ENCODE peak calls at places on chromosomes 4 and X, in four cellular contexts. One of them, this sample, is unnamed.

GRCh38 chrX:118062817-118063615 is 53.6 kb downstream of the KLHL13 start:
- DNase-seq in tibial nerve: no peak
- DNase-seq in Caco-2: no peak
- DNase-seq in right atrium auricular region: no peak
- DNase-seq in this sample: no peak

GRCh38 chrX:6026980-6027379 is 201.7 kb downstream of the NLGN4X start:
- DNase-seq in tibial nerve: no peak
- DNase-seq in Caco-2: no peak
- DNase-seq in right atrium auricular region: no peak
- DNase-seq in this sample: no peak

GRCh38 chrX:153768311-153769157 is 4.5 kb downstream of the PLXNB3 start:
- DNase-seq in tibial nerve: no peak
- DNase-seq in Caco-2: peak; percentile 15
- DNase-seq in right atrium auricular region: no peak
- DNase-seq in this sample: no peak

GRCh38 chr4:96052827-96053226 is 212.9 kb downstream of the PDHA2 start:
- DNase-seq in tibial nerve: no peak
- DNase-seq in Caco-2: no peak
- DNase-seq in right atrium auricular region: no peak
- DNase-seq in this sample: peak; percentile 6

GRCh38 chr4:6608758-6609414 is 31.6 kb upstream of the MRFAP1 start:
- DNase-seq in tibial nerve: no peak
- DNase-seq in Caco-2: no peak
- DNase-seq in right atrium auricular region: no peak
- DNase-seq in this sample: no peak

GRCh38 chr4:110867251-110867960 is 244.5 kb upstream of the PITX2 start:
- DNase-seq in tibial nerve: no peak
- DNase-seq in Caco-2: no peak
- DNase-seq in right atrium auricular region: no peak
- DNase-seq in this sample: no peak

GRCh38 chr4:149223659-149224058 is 592.0 kb downstream of the IQCM start:
- DNase-seq in tibial nerve: no peak
- DNase-seq in Caco-2: no peak
- DNase-seq in right atrium auricular region: no peak
- DNase-seq in this sample: peak; percentile 10

GRCh38 chr4:35760706-35761278 is 483.5 kb downstream of the ARAP2 start:
- DNase-seq in tibial nerve: no peak
- DNase-seq in Caco-2: no peak
- DNase-seq in right atrium auricular region: no peak
- DNase-seq in this sample: no peak

GRCh38 chr4:101346562-101347266 is 612 bp downstream of the PPP3CA start:
- DNase-seq in tibial nerve: peak; percentile 55
- DNase-seq in Caco-2: peak; percentile 53
- DNase-seq in right atrium auricular region: peak; percentile 61
- DNase-seq in this sample: peak; percentile 74

GRCh38 chrX:2504706-2505332 is 4.0 kb upstream of the DHRSX start:
- DNase-seq in tibial nerve: no peak
- DNase-seq in Caco-2: no peak
- DNase-seq in right atrium auricular region: no peak
- DNase-seq in this sample: no peak

GRCh38 chr4:176065365-176066249 is at the start of gene WDR17:
- DNase-seq in tibial nerve: peak; percentile 66
- DNase-seq in Caco-2: peak; percentile 89
- DNase-seq in right atrium auricular region: peak; percentile 90
- DNase-seq in this sample: peak; percentile 57

GRCh38 chr4:24003476-24003875 is 113.6 kb upstream of the PPARGC1A start:
- DNase-seq in tibial nerve: no peak
- DNase-seq in Caco-2: no peak
- DNase-seq in right atrium auricular region: no peak
- DNase-seq in this sample: no peak

DNA sequence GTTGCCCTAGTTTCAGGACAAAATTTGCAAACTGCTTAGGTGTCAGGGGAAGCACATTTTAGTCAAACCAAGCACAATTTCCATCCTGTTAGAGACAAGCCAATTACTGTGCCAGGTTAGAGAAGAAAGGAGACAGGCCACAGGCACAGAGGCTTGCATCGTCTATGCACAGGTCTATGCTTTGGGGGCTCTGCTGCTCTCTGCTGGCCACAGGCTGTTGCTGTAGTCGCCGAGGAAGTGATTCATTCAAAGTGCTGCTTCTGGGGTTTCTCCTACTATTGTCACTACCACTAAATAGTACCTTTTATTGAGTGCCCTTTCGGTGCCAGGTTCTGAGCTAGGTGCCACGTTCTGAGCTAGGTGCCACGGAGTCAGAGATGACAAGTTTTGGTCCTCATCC is 45.5 kb downstream of the VGLL1 start:
- DNase-seq in tibial nerve: peak; percentile 25
- DNase-seq in Caco-2: peak; percentile 44
- DNase-seq in right atrium auricular region: peak; percentile 61
- DNase-seq in this sample: peak; percentile 61
- TF ChIP-seq CTCF in tibial nerve: peak; percentile 46
- TF ChIP-seq CTCF in Caco-2: peak; percentile 41
- TF ChIP-seq CTCF in right atrium auricular region: peak; percentile 75
- TF ChIP-seq CTCF in this sample: peak; percentile 76

GRCh38 chr4:74365761-74366160 is 816 bp downstream of the EREG start:
- DNase-seq in tibial nerve: no peak
- DNase-seq in Caco-2: peak; percentile 38
- DNase-seq in right atrium auricular region: no peak
- DNase-seq in this sample: peak; percentile 23

GRCh38 chr4:74369860-74370259 is 4.9 kb downstream of the EREG start:
- DNase-seq in tibial nerve: no peak
- DNase-seq in Caco-2: no peak
- DNase-seq in right atrium auricular region: no peak
- DNase-seq in this sample: no peak

GRCh38 chr4:74364649-74365491 is at the start of gene EREG:
- DNase-seq in tibial nerve: no peak
- DNase-seq in Caco-2: peak; percentile 81
- DNase-seq in right atrium auricular region: no peak
- DNase-seq in this sample: peak; percentile 61

GRCh38 chr4:74367656-74368055 is 2.7 kb downstream of the EREG start:
- DNase-seq in tibial nerve: no peak
- DNase-seq in Caco-2: no peak
- DNase-seq in right atrium auricular region: no peak
- DNase-seq in this sample: no peak

GRCh38 chr4:74366367-74366891 is 1.5 kb downstream of the EREG start:
- DNase-seq in tibial nerve: no peak
- DNase-seq in Caco-2: no peak
- DNase-seq in right atrium auricular region: no peak
- DNase-seq in this sample: no peak
- H3K4me3 ChIP-seq in tibial nerve: no peak overlapping the region
- H3K4me3 ChIP-seq in Caco-2: peak overlapping the region; percentile 64
- H3K4me3 ChIP-seq in right atrium auricular region: no peak overlapping the region
- H3K4me3 ChIP-seq in this sample: peak overlapping the region; percentile 63

GRCh38 chr4:15875663-15876460 is 62.7 kb downstream of the FGFBP1 start:
- DNase-seq in tibial nerve: no peak
- DNase-seq in Caco-2: no peak
- DNase-seq in right atrium auricular region: no peak
- DNase-seq in this sample: no peak
- TF ChIP-seq CTCF in tibial nerve: no peak
- TF ChIP-seq CTCF in Caco-2: no peak
- TF ChIP-seq CTCF in right atrium auricular region: no peak
- TF ChIP-seq CTCF in this sample: no peak

GRCh38 chr4:174154455-174154854 is 129.0 kb downstream of the FBXO8 start:
- DNase-seq in tibial nerve: no peak
- DNase-seq in Caco-2: no peak
- DNase-seq in right atrium auricular region: no peak
- DNase-seq in this sample: peak; percentile 74

GRCh38 chr4:174152717-174153466 is 130.6 kb downstream of the FBXO8 start:
- DNase-seq in tibial nerve: no peak
- DNase-seq in Caco-2: no peak
- DNase-seq in right atrium auricular region: no peak
- DNase-seq in this sample: peak; percentile 37

GRCh38 chr4:174157106-174157607 is 126.3 kb downstream of the FBXO8 start:
- DNase-seq in tibial nerve: no peak
- DNase-seq in Caco-2: no peak
- DNase-seq in right atrium auricular region: no peak
- DNase-seq in this sample: peak; percentile 52

DNA sequence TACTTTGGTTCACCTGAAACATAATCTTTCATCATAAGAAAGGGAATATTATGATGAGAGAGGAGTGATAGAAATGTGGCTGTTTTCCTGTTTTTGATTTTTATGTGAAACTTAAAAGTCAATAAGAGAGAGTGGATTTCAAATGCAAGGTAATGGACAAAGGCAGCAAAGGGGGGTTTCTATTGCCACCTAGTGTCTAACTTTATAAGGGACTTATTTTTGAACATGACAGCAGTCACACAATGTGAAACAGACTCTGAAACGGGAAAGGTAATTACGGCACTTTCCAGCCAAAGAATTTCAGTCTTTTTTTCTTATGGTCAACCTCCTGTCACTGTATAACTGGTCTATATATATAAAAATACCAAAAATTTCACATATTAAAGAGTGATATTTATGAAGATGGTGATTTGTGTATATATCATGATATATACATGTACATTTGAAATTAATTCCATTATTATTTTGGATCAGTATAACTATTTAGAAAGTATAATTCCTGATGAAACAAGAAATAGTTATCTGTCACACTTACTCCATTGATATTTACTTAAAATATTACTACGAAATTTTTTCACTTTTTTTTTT is 127.1 kb downstream of the FBXO8 start:
- DNase-seq in tibial nerve: no peak
- DNase-seq in Caco-2: no peak
- DNase-seq in right atrium auricular region: no peak
- DNase-seq in this sample: peak; percentile 81
- H3K4me3 ChIP-seq in tibial nerve: no peak overlapping the region
- H3K4me3 ChIP-seq in Caco-2: no peak overlapping the region
- H3K4me3 ChIP-seq in right atrium auricular region: no peak overlapping the region
- H3K4me3 ChIP-seq in this sample: no peak overlapping the region

DNA sequence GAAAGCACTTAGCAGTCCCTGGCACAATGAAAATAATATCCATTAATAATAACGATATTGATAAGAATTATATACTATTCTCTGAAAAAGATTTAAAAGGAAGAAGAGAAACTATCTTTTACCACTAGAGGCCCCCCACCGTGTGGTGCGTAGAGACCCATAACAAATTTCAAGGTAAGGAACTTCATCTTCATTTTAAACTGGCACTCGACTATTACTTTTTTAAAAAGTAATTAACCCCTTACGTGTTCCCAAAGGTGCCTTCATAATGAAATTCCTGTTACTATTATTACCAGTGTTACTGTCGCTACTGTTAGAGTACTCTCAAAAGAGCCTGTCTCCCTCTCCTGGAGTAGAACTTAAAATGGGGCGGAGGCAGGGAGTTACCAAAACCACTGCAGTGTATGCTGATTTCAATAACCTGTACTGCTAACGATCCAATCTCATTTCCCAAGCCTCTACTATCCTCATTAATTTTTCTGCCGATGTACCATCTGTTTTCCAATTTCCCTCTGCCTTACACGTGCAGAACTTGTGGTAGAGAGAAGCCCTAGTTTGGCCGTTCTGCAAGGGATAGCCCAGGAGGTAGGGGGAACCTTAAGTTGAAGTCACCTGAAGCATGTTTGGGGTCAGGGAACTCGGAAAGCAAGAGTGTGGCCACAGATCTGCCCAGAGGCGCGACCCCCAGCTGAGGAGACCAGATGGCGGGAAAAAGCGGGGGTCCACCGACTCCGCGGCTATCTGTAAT is 813 bp upstream of the STK26 start:
- DNase-seq in tibial nerve: no peak
- DNase-seq in Caco-2: no peak
- DNase-seq in right atrium auricular region: no peak
- DNase-seq in this sample: no peak
- TF ChIP-seq CTCF in tibial nerve: no peak
- TF ChIP-seq CTCF in Caco-2: no peak
- TF ChIP-seq CTCF in right atrium auricular region: no peak
- TF ChIP-seq CTCF in this sample: peak; percentile 42

DNA sequence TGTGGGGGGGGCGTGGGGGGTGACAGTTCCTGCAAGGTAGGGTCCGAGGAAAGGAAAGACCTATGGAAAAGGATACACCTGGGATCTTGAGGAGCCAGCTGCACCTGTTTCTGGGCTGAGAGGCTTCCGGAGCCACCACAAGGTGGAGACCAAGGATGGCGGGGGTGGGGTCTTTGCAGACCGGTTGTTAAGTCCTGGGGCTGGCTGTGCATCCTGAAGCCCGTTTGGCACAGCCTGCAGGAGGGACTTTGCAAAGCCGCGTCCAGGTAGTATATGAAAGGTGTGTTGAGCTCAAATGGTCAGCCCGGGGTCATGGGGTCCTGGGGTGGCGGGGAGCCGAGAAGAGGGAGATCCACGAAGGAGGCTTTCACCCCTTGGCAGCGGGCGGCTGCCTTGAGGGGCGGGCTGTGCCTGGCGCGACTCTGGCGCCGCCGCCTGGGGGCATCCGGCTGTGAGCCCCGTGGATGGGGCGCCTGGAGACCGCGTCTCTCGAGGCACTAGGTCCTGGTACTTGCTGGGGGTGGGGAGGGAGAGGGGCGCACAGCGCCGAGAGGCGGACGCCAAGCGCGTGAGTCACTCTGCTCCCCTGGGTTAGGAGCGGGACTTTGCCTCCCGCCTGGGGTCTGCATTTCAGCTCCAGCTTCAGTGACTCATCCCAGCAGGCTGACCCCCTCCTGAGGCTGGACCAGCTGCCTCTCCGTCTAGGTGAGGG is 58.2 kb upstream of the DYNLT3 start:
- DNase-seq in tibial nerve: no peak
- DNase-seq in Caco-2: peak; percentile 79
- DNase-seq in right atrium auricular region: no peak
- DNase-seq in this sample: peak; percentile 8
- H3K4me3 ChIP-seq in tibial nerve: no peak overlapping the region
- H3K4me3 ChIP-seq in Caco-2: peak overlapping the region; percentile 49
- H3K4me3 ChIP-seq in right atrium auricular region: no peak overlapping the region
- H3K4me3 ChIP-seq in this sample: peak overlapping the region; percentile 33

GRCh38 chrX:39653656-39654055 is 444.1 kb downstream of the BCOR start:
- DNase-seq in tibial nerve: no peak
- DNase-seq in Caco-2: no peak
- DNase-seq in right atrium auricular region: no peak
- DNase-seq in this sample: no peak

GRCh38 chrX:39654183-39654925 is 443.4 kb downstream of the BCOR start:
- DNase-seq in tibial nerve: no peak
- DNase-seq in Caco-2: no peak
- DNase-seq in right atrium auricular region: no peak
- DNase-seq in this sample: no peak

GRCh38 chrX:39650883-39651282 is 446.9 kb downstream of the BCOR start:
- DNase-seq in tibial nerve: no peak
- DNase-seq in Caco-2: no peak
- DNase-seq in right atrium auricular region: no peak
- DNase-seq in this sample: no peak

GRCh38 chrX:39654952-39655351 is 442.8 kb downstream of the BCOR start:
- DNase-seq in tibial nerve: no peak
- DNase-seq in Caco-2: no peak
- DNase-seq in right atrium auricular region: no peak
- DNase-seq in this sample: no peak

DNA sequence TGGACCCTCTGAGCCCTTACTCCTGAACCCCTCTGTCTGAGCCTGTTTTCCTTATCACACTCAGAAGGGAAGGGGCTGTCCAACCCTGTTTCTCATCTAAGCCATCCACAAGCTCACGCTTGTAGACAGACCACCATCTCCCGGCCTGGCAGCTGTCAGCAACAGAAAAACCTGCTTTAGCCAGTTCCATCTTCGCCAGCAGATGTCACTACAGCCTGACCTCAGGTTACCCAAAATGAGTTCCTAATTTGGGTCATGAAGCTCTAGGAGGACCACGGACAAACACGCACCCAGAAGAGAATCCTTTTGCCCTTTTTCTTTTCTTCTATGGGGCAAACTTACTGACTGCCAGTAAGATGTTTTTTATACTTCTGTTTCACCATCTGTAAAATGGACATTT is 445.4 kb downstream of the BCOR start:
- DNase-seq in tibial nerve: peak; percentile 7
- DNase-seq in Caco-2: peak; percentile 34
- DNase-seq in right atrium auricular region: no peak
- DNase-seq in this sample: peak; percentile 38
- TF ChIP-seq CTCF in tibial nerve: peak; percentile 9
- TF ChIP-seq CTCF in Caco-2: peak; percentile 30
- TF ChIP-seq CTCF in right atrium auricular region: peak; percentile 56
- TF ChIP-seq CTCF in this sample: peak; percentile 41